ENCODE peak calls at places on chromosomes 12 and 14, in eight cellular contexts. B is stimulated activated naive CD8-positive, alpha-beta T cell treated with anti-CD3 and anti-CD28 coated beads, Interleukin-15, amount 100 ng/mL, for 72 hours; J is Daoy; F is foreskin fibroblast; M is stimulated activated CD4-positive, alpha-beta T cell treated with anti-CD3 and anti-CD28 coated beads, Interleukin-4, amount 100 ng/mL, for 48 hours; T is renal cortical epithelial cell; I is stimulated activated naive CD4-positive, alpha-beta T cell; G is M059J. N is an unnamed sample.

GRCh38 chr12:66665416-66665815 is 13.5 kb downstream of the GRIP1 start:
- DNase-seq in B (no peak), J (no peak), F (no peak), G (peak; percentile 5), M (no peak), I (no peak), T (no peak), N (no peak)

GRCh38 chr14:36822671-36823070 is 161.0 kb downstream of the PAX9 start:
- DNase-seq in M (no peak), G (no peak), B (no peak), J (no peak), I (no peak), T (no peak), F (no peak), N (no peak)

GRCh38 chr12:60100150-60100549 is 504.3 kb downstream of the SLC16A7 start:
- DNase-seq in M (no peak), F (peak; percentile 33), T (no peak), B (no peak), I (no peak), G (peak; percentile 48), J (no peak), N (no peak)

GRCh38 chr12:121050725-121051124 is 11.7 kb upstream of the OASL start:
- DNase-seq in B (no peak), J (peak; percentile 22), M (no peak), I (no peak), F (no peak), G (no peak), T (no peak), N (no peak)

GRCh38 chr12:116818341-116818856 is 62.8 kb downstream of the HRK start:
- DNase-seq in J (peak; percentile 53), I (peak; percentile 15), G (peak; percentile 50), T (peak; percentile 12), M (no peak), F (no peak), B (peak; percentile 19), N (peak; percentile 13)

GRCh38 chr14:21558703-21559063 is 21.2 kb downstream of the OR10G3 start:
- DNase-seq in I (no peak), B (no peak), F (no peak), M (no peak), G (no peak), T (no peak), J (no peak), N (no peak)

GRCh38 chr12:122190842-122191668 is 8.1 kb downstream of the LRRC43 start:
- DNase-seq in J (peak; percentile 66), I (peak; percentile 33), G (peak; percentile 58), T (peak; percentile 57), M (peak; percentile 67), B (peak; percentile 77), F (peak; percentile 33), N (peak; percentile 79)

GRCh38 chr12:116478243-116478773 is 80.9 kb upstream of the MAP1LC3B2 start:
- DNase-seq in B (no peak), I (no peak), G (no peak), M (no peak), F (no peak), T (no peak), J (no peak), N (no peak)

GRCh38 chr14:69553221-69553620 is 21.4 kb downstream of the CCDC177 start:
- DNase-seq in M (no peak), J (peak; percentile 24), B (no peak), T (peak; percentile 48), I (no peak), G (peak; percentile 18), F (peak; percentile 62), N (no peak)

GRCh38 chr14:92978229-92979021 is 55.5 kb downstream of the CHGA start:
- DNase-seq in J (no peak), M (no peak), B (no peak), I (no peak), G (no peak), T (no peak), F (no peak), N (no peak)

GRCh38 chr14:77281852-77282251 is 10.8 kb upstream of the NGB start:
- DNase-seq in J (no peak), M (no peak), T (no peak), I (no peak), G (no peak), B (no peak), F (no peak), N (no peak)

GRCh38 chr12:31326689-31327659 is 1.0 kb upstream of the SINHCAF start:
- DNase-seq in T (peak; percentile 46), J (no peak), M (no peak), G (peak; percentile 19), I (no peak), B (no peak), F (no peak), N (no peak)

GRCh38 chr14:68282479-68283377 is 463.1 kb downstream of the RAD51B start:
- DNase-seq in F (no peak), T (no peak), M (no peak), G (no peak), J (no peak), I (peak; percentile 22), B (peak; percentile 66), N (peak; percentile 42)